ENCODE peak calls at places on chromosomes 6 and 20, in eight cellular contexts. M is fibroblast of the aortic adventitia, W is HCT116, H is fibroblast of villous mesenchyme, C is sigmoid colon, G is AG10803, E is tibial nerve, J is HL-60. K is an unnamed sample.

GRCh38 chr6:52304917-52305316 is 20.4 kb upstream of the MCM3 start:
- DNase-seq in M (peak), W (no peak), H (peak), C (no peak), G (peak), E (no peak), J (peak), K (peak)

GRCh38 chr6:136607932-136608772 is 57.9 kb upstream of the MAP7 start:
- DNase-seq in M (peak), W (peak), H (peak), C (no peak), G (peak), E (peak), J (peak), K (peak)

GRCh38 chr6:7112741-7113313 is 5.1 kb downstream of the RREB1 start:
- DNase-seq in M (no peak), W (no peak), H (no peak), C (no peak), G (no peak), E (no peak), J (peak), K (no peak)

GRCh38 chr20:49987868-49988690 is 5.3 kb downstream of the SNAI1 start:
- DNase-seq in M (no peak), W (no peak), H (no peak), C (no peak), G (no peak), E (no peak), J (no peak), K (peak)

GRCh38 chr20:50048420-50049166 is 64.4 kb downstream of the UBE2V1 start:
- DNase-seq in M (no peak), W (no peak), H (no peak), C (no peak), G (peak), E (no peak), J (peak), K (no peak)

GRCh38 chr6:142372348-142372747 is 70.5 kb downstream of the ADGRG6 start:
- DNase-seq in M (no peak), W (peak), H (peak), C (no peak), G (peak), E (no peak), J (no peak), K (peak)

GRCh38 chr6:506508-506907 is 115.0 kb downstream of the IRF4 start:
- DNase-seq in M (no peak), W (no peak), H (no peak), C (no peak), G (no peak), E (no peak), J (no peak), K (no peak)

GRCh38 chr6:51292659-51293058 is 474.0 kb downstream of the TFAP2B start:
- DNase-seq in M (no peak), W (no peak), H (no peak), C (no peak), G (peak), E (no peak), J (no peak), K (peak)

GRCh38 chr6:34158876-34159275 is 13.0 kb upstream of the GRM4 start:
- DNase-seq in M (no peak), W (no peak), H (no peak), C (peak), G (no peak), E (no peak), J (no peak), K (no peak)

GRCh38 chr6:11810039-11810541 is 31.5 kb upstream of the ADTRP start:
- DNase-seq in M (peak), W (no peak), H (peak), C (peak), G (peak), E (peak), J (no peak), K (peak)

GRCh38 chr6:90435207-90435899 is 138.7 kb upstream of the BACH2 start:
- DNase-seq in M (no peak), W (no peak), H (no peak), C (no peak), G (no peak), E (no peak), J (no peak), K (no peak)

GRCh38 chr20:51350941-51351631 is 191.4 kb downstream of the NFATC2 start:
- DNase-seq in M (peak), W (no peak), H (peak), C (peak), G (peak), E (no peak), J (no peak), K (peak)

GRCh38 chr20:39190666-39191570 is 228.8 kb downstream of the DHX35 start:
- DNase-seq in M (peak), W (peak), H (peak), C (no peak), G (peak), E (no peak), J (no peak), K (no peak)

GRCh38 chr6:91376686-91377085 is 789.8 kb upstream of the MAP3K7 start:
- DNase-seq in M (no peak), W (no peak), H (no peak), C (no peak), G (no peak), E (no peak), J (no peak), K (no peak)

GRCh38 chr6:159038914-159039884 is 5.6 kb downstream of the TAGAP start:
- DNase-seq in M (peak), W (no peak), H (peak), C (no peak), G (peak), E (no peak), J (peak), K (peak)

GRCh38 chr6:112145080-112145573 is 57.7 kb downstream of the FAM229B start:
- DNase-seq in M (no peak), W (no peak), H (no peak), C (no peak), G (no peak), E (no peak), J (no peak), K (no peak)

GRCh38 chr6:107493158-107494057 is 3.5 kb downstream of the SOBP start:
- DNase-seq in M (peak), W (no peak), H (peak), C (no peak), G (no peak), E (no peak), J (no peak), K (peak)

GRCh38 chr6:37819802-37820712 is 530 bp downstream of the ZFAND3 start:
- DNase-seq in M (peak), W (peak), H (peak), C (peak), G (peak), E (peak), J (peak), K (peak)

GRCh38 chr6:107714104-107714503 is 110.0 kb downstream of the SCML4 start:
- DNase-seq in M (no peak), W (no peak), H (no peak), C (no peak), G (no peak), E (no peak), J (no peak), K (no peak)

GRCh38 chr20:37543828-37544227 is 16.2 kb upstream of the BLCAP start:
- DNase-seq in M (peak), W (no peak), H (peak), C (no peak), G (peak), E (no peak), J (no peak), K (peak)

GRCh38 chr6:123716506-123716905 is 79.8 kb upstream of the TRDN start:
- DNase-seq in M (peak), W (no peak), H (no peak), C (no peak), G (no peak), E (no peak), J (no peak), K (no peak)

GRCh38 chr6:3749991-3750323 is 1.6 kb downstream of the PXDC1 start:
- DNase-seq in M (peak), W (no peak), H (peak), C (peak), G (peak), E (peak), J (no peak), K (peak)

GRCh38 chr20:8421981-8422380 is 289.9 kb downstream of the PLCB1 start:
- DNase-seq in M (no peak), W (no peak), H (peak), C (no peak), G (peak), E (no peak), J (no peak), K (no peak)

GRCh38 chr6:53054532-53054931 is 10.7 kb upstream of the FBXO9 start:
- DNase-seq in M (no peak), W (no peak), H (no peak), C (no peak), G (no peak), E (no peak), J (no peak), K (no peak)

GRCh38 chr20:50475879-50476292 is 34.3 kb upstream of the PTPN1 start:
- DNase-seq in M (peak), W (no peak), H (peak), C (no peak), G (no peak), E (no peak), J (no peak), K (peak)

GRCh38 chr20:36167826-36168634 is 13.5 kb downstream of the EPB41L1 start:
- DNase-seq in M (peak), W (peak), H (peak), C (no peak), G (peak), E (no peak), J (no peak), K (peak)

GRCh38 chr6:14147891-14148290 is 30.3 kb downstream of the CD83 start:
- DNase-seq in M (no peak), W (no peak), H (no peak), C (no peak), G (no peak), E (no peak), J (no peak), K (no peak)

GRCh38 chr20:19647992-19648391 is 110.1 kb upstream of the RIN2 start:
- DNase-seq in M (no peak), W (no peak), H (no peak), C (no peak), G (no peak), E (no peak), J (no peak), K (no peak)

GRCh38 chr6:155418017-155418749 is 37.5 kb downstream of the NOX3 start:
- DNase-seq in M (peak), W (no peak), H (peak), C (no peak), G (peak), E (no peak), J (peak), K (peak)

GRCh38 chr20:59810376-59811187 is 122.9 kb downstream of the SYCP2 start:
- DNase-seq in M (no peak), W (no peak), H (no peak), C (no peak), G (peak), E (no peak), J (no peak), K (no peak)

GRCh38 chr6:147285087-147285855 is 81.1 kb downstream of the STXBP5 start:
- DNase-seq in M (peak), W (peak), H (peak), C (no peak), G (peak), E (no peak), J (no peak), K (peak)

GRCh38 chr6:152206072-152206818 is 398.8 kb downstream of the ESR1 start:
- DNase-seq in M (peak), W (peak), H (peak), C (peak), G (peak), E (no peak), J (no peak), K (peak)

GRCh38 chr6:158219229-158219628 is 51.1 kb downstream of the GTF2H5 start:
- DNase-seq in M (peak), W (no peak), H (peak), C (no peak), G (peak), E (no peak), J (peak), K (peak)

GRCh38 chr6:146990284-146990683 is 213.9 kb upstream of the STXBP5 start:
- DNase-seq in M (peak), W (no peak), H (no peak), C (no peak), G (peak), E (no peak), J (no peak), K (peak)

GRCh38 chr6:168133186-168133585 is 54.2 kb upstream of the FRMD1 start:
- DNase-seq in M (peak), W (no peak), H (peak), C (peak), G (peak), E (no peak), J (no peak), K (peak)

GRCh38 chr6:106114492-106114891 is 28.4 kb downstream of the PRDM1 start:
- DNase-seq in M (no peak), W (no peak), H (no peak), C (no peak), G (no peak), E (no peak), J (no peak), K (no peak)

GRCh38 chr6:85402071-85402470 is 47.8 kb upstream of the NT5E start:
- DNase-seq in M (no peak), W (no peak), H (no peak), C (no peak), G (peak), E (no peak), J (no peak), K (no peak)
- H3K4me3 ChIP-seq in M (no peak), W (no peak), H (no peak), C (no peak), G (no peak), E (no peak), J (no peak), K (no peak)

GRCh38 chr20:47267621-47268020 is 88.9 kb downstream of the ZMYND8 start:
- DNase-seq in M (no peak), W (no peak), H (no peak), C (no peak), G (no peak), E (no peak), J (no peak), K (no peak)

GRCh38 chr20:47265984-47266383 is 90.5 kb downstream of the ZMYND8 start:
- DNase-seq in M (no peak), W (no peak), H (no peak), C (no peak), G (no peak), E (no peak), J (no peak), K (no peak)

GRCh38 chr20:47265214-47265613 is 91.3 kb downstream of the ZMYND8 start:
- DNase-seq in M (no peak), W (no peak), H (no peak), C (no peak), G (no peak), E (no peak), J (no peak), K (no peak)

GRCh38 chr20:47269309-47270165 is 87.0 kb downstream of the ZMYND8 start:
- DNase-seq in M (peak), W (no peak), H (no peak), C (no peak), G (peak), E (no peak), J (no peak), K (no peak)

GRCh38 chr20:47266847-47267515 is 89.5 kb downstream of the ZMYND8 start:
- DNase-seq in M (no peak), W (no peak), H (no peak), C (no peak), G (no peak), E (no peak), J (no peak), K (no peak)
- TF ChIP-seq CTCF in M (no peak), W (no peak), H (no peak), C (no peak), G (no peak), E (no peak), J (no peak), K (no peak)

GRCh38 chr6:41723178-41723935 is 12.1 kb downstream of the TFEB start:
- DNase-seq in M (peak), W (no peak), H (peak), C (peak), G (peak), E (peak), J (peak), K (peak)
- H3K4me3 ChIP-seq in M (no peak), W (no peak), H (peak), C (no peak), G (peak), E (no peak), J (no peak), K (peak)

DNA sequence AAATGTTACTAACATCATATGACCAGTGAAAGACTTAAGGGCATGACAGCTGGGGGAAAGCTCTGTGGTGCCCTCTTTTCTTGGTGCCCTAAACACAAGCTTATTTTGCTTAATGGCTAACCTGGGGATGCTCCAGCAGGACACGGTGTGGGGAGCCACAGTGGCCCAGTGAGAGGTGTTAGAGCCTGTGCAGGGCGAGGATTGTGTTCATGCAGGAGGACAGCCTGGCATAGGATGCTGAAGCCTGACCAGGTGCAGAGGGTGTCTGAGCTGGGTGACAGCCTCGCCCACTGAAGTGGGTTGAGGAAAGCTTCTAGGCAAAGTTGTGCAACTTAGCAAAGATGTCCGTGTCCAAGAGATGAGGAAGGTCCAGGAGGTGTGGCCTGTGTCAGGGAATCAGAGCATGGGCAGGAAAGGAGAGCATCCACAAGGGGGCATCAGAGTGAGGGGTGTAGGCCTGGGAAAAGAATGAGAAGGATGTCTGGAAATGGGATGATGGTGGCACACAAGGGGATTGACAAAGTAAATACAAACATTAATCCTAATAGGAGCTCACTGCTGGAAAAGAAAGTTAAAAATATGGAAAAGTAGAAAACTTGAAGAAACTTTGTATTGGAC is 33.9 kb downstream of the SLC17A4 start:
- DNase-seq in M (peak), W (peak), H (peak), C (no peak), G (peak), E (no peak), J (peak), K (peak)
- TF ChIP-seq CTCF in M (peak), W (peak), H (peak), C (peak), G (peak), E (no peak), J (no peak), K (peak)

GRCh38 chr20:56393133-56393472 is 658 bp downstream of the CSTF1 start:
- DNase-seq in M (peak), W (no peak), H (peak), C (no peak), G (no peak), E (no peak), J (no peak), K (peak)

GRCh38 chr20:56392282-56393132 is at the start of gene CSTF1:
- DNase-seq in M (peak), W (peak), H (peak), C (peak), G (peak), E (peak), J (peak), K (peak)

GRCh38 chr20:56389807-56390206 is 2.2 kb downstream of the AURKA start:
- DNase-seq in M (no peak), W (no peak), H (no peak), C (no peak), G (no peak), E (no peak), J (no peak), K (no peak)

GRCh38 chr20:56391596-56392281 is at the start of gene AURKA:
- DNase-seq in M (peak), W (no peak), H (peak), C (no peak), G (no peak), E (no peak), J (no peak), K (no peak)

GRCh38 chr20:56391037-56391436 is 978 bp downstream of the AURKA start:
- DNase-seq in M (no peak), W (no peak), H (peak), C (no peak), G (no peak), E (no peak), J (peak), K (no peak)
- H3K4me3 ChIP-seq in M (peak), W (peak), H (peak), C (no peak), G (peak), E (no peak), J (peak), K (peak)

DNA sequence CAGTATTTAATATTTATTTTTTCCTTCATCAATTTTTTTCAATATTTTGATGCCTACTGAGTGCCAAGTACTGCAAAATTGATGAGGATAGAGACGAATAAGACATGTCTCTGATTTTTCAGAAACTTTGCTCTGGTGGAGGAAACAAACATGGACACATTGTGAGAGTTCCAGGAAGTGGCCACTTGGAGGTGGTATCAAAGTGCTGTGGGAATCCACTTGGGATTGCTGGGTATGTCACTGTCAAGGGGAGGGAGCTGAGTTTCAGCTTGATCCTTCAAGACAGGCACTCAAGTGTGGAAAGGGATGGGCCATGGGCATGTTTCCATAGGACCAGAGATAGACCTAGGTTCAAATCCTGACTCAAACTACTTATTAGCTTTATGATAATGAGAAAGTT is 24.5 kb upstream of the ABCC10 start:
- DNase-seq in M (no peak), W (peak), H (no peak), C (no peak), G (no peak), E (no peak), J (no peak), K (no peak)
- TF ChIP-seq CTCF in M (no peak), W (peak), H (peak), C (no peak), G (no peak), E (no peak), J (no peak), K (no peak)

K was measured in cardiac fibroblast.